ENCODE peak calls at places on chromosomes 2 and 18, in four cellular contexts. U is activated CD4-positive, alpha-beta T cell treated with anti-CD3 and anti-CD28 coated beads, Interleukin-2, amount 50 U/mL, for 1 hour; B is tibial artery; H is AG08395. S is an unnamed sample.

GRCh38 chr2:43343573-43344304 is 117.3 kb upstream of the ZFP36L2 start:
- DNase-seq in U (no peak), B (peak; percentile 92), H (peak; percentile 80), S (peak; percentile 2)

GRCh38 chr2:240567872-240568677 is at the start of gene RNPEPL1:
- DNase-seq in H (peak; percentile 52), U (peak; percentile 55), B (peak; percentile 33), S (no peak)

GRCh38 chr18:8299054-8299708 is 310.1 kb upstream of the RAB12 start:
- DNase-seq in B (no peak), U (no peak), H (no peak), S (peak; percentile 78)

GRCh38 chr2:236867441-236868260 is 218.0 kb upstream of the COPS8 start:
- DNase-seq in B (no peak), H (peak; percentile 38), U (no peak), S (no peak)

GRCh38 chr2:46134531-46135229 is 162.5 kb upstream of the EPAS1 start:
- DNase-seq in H (peak; percentile 64), U (no peak), B (peak; percentile 54), S (no peak)

GRCh38 chr2:197179744-197180498 is 130.7 kb downstream of the ANKRD44 start:
- DNase-seq in B (no peak), H (no peak), U (no peak), S (peak; percentile 55)

GRCh38 chr2:120914839-120915521 is 179.3 kb downstream of the GLI2 start:
- DNase-seq in B (peak; percentile 81), H (peak; percentile 94), U (no peak), S (no peak)

GRCh38 chr2:131094655-131095281 is 1.5 kb upstream of the FAM168B start:
- DNase-seq in U (no peak), H (no peak), B (no peak), S (no peak)

GRCh38 chr2:1431886-1432400 is 18.7 kb downstream of the TPO start:
- DNase-seq in B (no peak), U (no peak), H (no peak), S (no peak)

GRCh38 chr2:240818543-240819403 is 1.2 kb downstream of the KIF1A start:
- DNase-seq in U (no peak), H (no peak), B (no peak), S (no peak)

GRCh38 chr2:230961091-230961491 is 34.8 kb upstream of the SPATA3 start:
- DNase-seq in U (no peak), B (no peak), H (peak; percentile 21), S (no peak)

GRCh38 chr2:8059255-8059654 is 622.6 kb upstream of the ID2 start:
- DNase-seq in B (no peak), H (no peak), U (no peak), S (peak; percentile 33)

GRCh38 chr2:203453858-203454451 is 81.1 kb downstream of the RAPH1 start:
- DNase-seq in B (no peak), U (peak; percentile 3), H (peak; percentile 63), S (peak; percentile 23)

GRCh38 chr2:118249970-118250369 is 161.7 kb downstream of the INSIG2 start:
- DNase-seq in B (no peak), H (peak; percentile 71), U (no peak), S (no peak)

GRCh38 chr2:41968182-41968578 is 79.6 kb upstream of the PKDCC start:
- DNase-seq in H (no peak), B (no peak), U (no peak), S (no peak)

GRCh38 chr2:2763351-2763997 is 432.4 kb upstream of the MYT1L start:
- DNase-seq in B (no peak), U (no peak), H (no peak), S (peak; percentile 66)

GRCh38 chr2:70089946-70090523 is 2.8 kb downstream of the PCBP1 start:
- DNase-seq in B (no peak), U (no peak), H (no peak), S (no peak)

GRCh38 chr2:179272406-179273192 is 8.0 kb upstream of the SESTD1 start:
- DNase-seq in H (peak; percentile 46), B (no peak), U (no peak), S (no peak)

GRCh38 chr2:222179592-222179991 is 119.2 kb downstream of the PAX3 start:
- DNase-seq in H (no peak), B (no peak), U (no peak), S (no peak)

GRCh38 chr18:10926565-10927194 is 222.7 kb downstream of the PIEZO2 start:
- DNase-seq in B (no peak), U (no peak), H (no peak), S (no peak)

GRCh38 chr2:37896319-37896718 is 28.8 kb upstream of the RMDN2 start:
- DNase-seq in U (no peak), H (no peak), B (no peak), S (no peak)

GRCh38 chr2:216477283-216478035 is 21.2 kb upstream of the RPL37A start:
- DNase-seq in B (no peak), H (no peak), U (no peak), S (no peak)

GRCh38 chr2:231181848-231182247 is 16.6 kb upstream of the ARMC9 start:
- DNase-seq in U (no peak), H (peak; percentile 71), B (peak; percentile 88), S (peak; percentile 43)

GRCh38 chr2:235165631-235166030 is 213.8 kb downstream of the SH3BP4 start:
- DNase-seq in B (no peak), H (no peak), U (no peak), S (no peak)

GRCh38 chr18:36095936-36096519 is 28.7 kb upstream of the RPRD1A start:
- DNase-seq in H (peak; percentile 63), B (no peak), U (no peak), S (peak; percentile 37)

GRCh38 chr2:51103205-51103604 is 71.3 kb upstream of the NRXN1 start:
- DNase-seq in H (no peak), B (no peak), U (no peak), S (no peak)

GRCh38 chr2:140842110-140842509 is 1288.7 kb downstream of the LRP1B start:
- DNase-seq in U (no peak), H (no peak), B (no peak), S (no peak)

GRCh38 chr2:136765256-136765735 is at the start of gene THSD7B:
- DNase-seq in U (no peak), H (no peak), B (no peak), S (no peak)

GRCh38 chr2:168278424-168278888 is 31.1 kb upstream of the STK39 start:
- DNase-seq in H (peak; percentile 12), B (no peak), U (no peak), S (no peak)

GRCh38 chr2:23967846-23968245 is 27.6 kb downstream of the UBXN2A start:
- DNase-seq in B (no peak), U (no peak), H (no peak), S (no peak)

GRCh38 chr2:240930631-240931318 is 24.6 kb downstream of the CROCC2 start:
- DNase-seq in B (no peak), H (no peak), U (no peak), S (no peak)